ENCODE peak calls at places on chromosomes 6 and 20, in nine cellular contexts. D is CD8-positive, alpha-beta T cell; Y is endothelial cell of umbilical vein; I is CD4-positive, alpha-beta T cell; E is breast epithelium; H is suprapubic skin; X is SJSA1; R is GM23248; U is WERI-Rb-1. A is an unnamed sample.

GRCh38 chr6:56668158-56668557 is 25.5 kb upstream of the DST start:
- DNase-seq in H (no peak), R (no peak), X (no peak), D (no peak), I (no peak), E (no peak), Y (no peak), U (no peak), A (no peak)

GRCh38 chr6:155171109-155171746 is 92.6 kb upstream of the CLDN20 start:
- DNase-seq in E (no peak), H (peak; percentile 89), D (peak; percentile 84), I (peak; percentile 51), U (no peak), R (peak; percentile 99), Y (peak; percentile 93), X (peak; percentile 94), A (no peak)

GRCh38 chr6:35049346-35049745 is 91.8 kb downstream of the TCP11 start:
- DNase-seq in X (no peak), I (no peak), Y (no peak), E (no peak), R (no peak), H (no peak), D (no peak), U (peak; percentile 91), A (no peak)

GRCh38 chr6:160426146-160426545 is 78.0 kb downstream of the SLC22A3 start:
- DNase-seq in R (no peak), Y (no peak), X (no peak), I (no peak), E (no peak), H (no peak), U (no peak), D (no peak), A (no peak)

GRCh38 chr6:109304284-109305015 is 77.8 kb downstream of the CD164 start:
- DNase-seq in R (peak; percentile 26), I (no peak), U (peak; percentile 27), H (no peak), E (no peak), D (no peak), X (no peak), Y (no peak), A (no peak)

GRCh38 chr20:58138395-58138794 is 90.1 kb downstream of the ANKRD60 start:
- DNase-seq in R (no peak), E (no peak), I (no peak), Y (no peak), U (no peak), X (no peak), D (no peak), H (no peak), A (no peak)

GRCh38 chr20:47950103-47950502 is 164.8 kb upstream of the SULF2 start:
- DNase-seq in U (no peak), R (peak; percentile 15), H (no peak), X (peak; percentile 92), Y (peak; percentile 77), D (no peak), E (no peak), I (no peak), A (no peak)

GRCh38 chr6:29850011-29850553 is 22.5 kb downstream of the HLA-G start:
- DNase-seq in E (no peak), X (peak; percentile 18), U (no peak), H (no peak), R (peak; percentile 42), I (no peak), Y (no peak), D (peak; percentile 17), A (no peak)

GRCh38 chr20:13101701-13102100 is 92.9 kb downstream of the SPTLC3 start:
- DNase-seq in R (peak; percentile 60), H (no peak), I (no peak), U (peak; percentile 40), E (no peak), X (no peak), Y (no peak), D (no peak), A (no peak)

GRCh38 chr6:167711784-167712183 is 114.9 kb upstream of the AFDN start:
- DNase-seq in D (no peak), U (no peak), Y (no peak), X (no peak), I (no peak), R (no peak), H (no peak), E (no peak), A (no peak)

GRCh38 chr6:41638801-41639555 is 710 bp downstream of the MDFI start:
- DNase-seq in R (no peak), U (peak; percentile 61), D (no peak), X (no peak), H (no peak), E (no peak), Y (peak; percentile 20), I (no peak), A (no peak)

GRCh38 chr20:11777861-11778570 is 139.7 kb upstream of the BTBD3 start:
- DNase-seq in H (no peak), E (no peak), D (no peak), X (peak; percentile 64), Y (peak; percentile 79), R (peak; percentile 54), I (no peak), U (no peak), A (no peak)

GRCh38 chr20:33433465-33433864 is 10.1 kb downstream of the SNTA1 start:
- DNase-seq in Y (no peak), E (no peak), H (no peak), D (no peak), I (no peak), X (no peak), R (peak; percentile 58), U (no peak), A (no peak)

GRCh38 chr6:93407186-93407585 is 12.2 kb downstream of the EPHA7 start:
- DNase-seq in D (no peak), I (no peak), E (no peak), H (no peak), R (no peak), U (no peak), X (no peak), Y (peak; percentile 80), A (no peak)

GRCh38 chr6:56816393-56816792 is 138.5 kb upstream of the BEND6 start:
- DNase-seq in X (no peak), I (no peak), U (no peak), H (no peak), D (no peak), E (no peak), R (no peak), Y (no peak), A (no peak)

GRCh38 chr6:167058261-167058660 is 59.1 kb downstream of the CEP43 start:
- DNase-seq in D (no peak), U (no peak), Y (no peak), I (no peak), E (no peak), X (no peak), R (no peak), H (no peak), A (no peak)

GRCh38 chr20:25310268-25310920 is 62.5 kb downstream of the PYGB start:
- DNase-seq in X (peak; percentile 96), H (peak; percentile 77), U (peak; percentile 49), D (peak; percentile 40), I (peak; percentile 28), R (peak; percentile 92), E (no peak), Y (peak; percentile 68), A (peak; percentile 82)

GRCh38 chr6:115733426-115733825 is 327.3 kb downstream of the FRK start:
- DNase-seq in D (no peak), Y (no peak), X (no peak), I (no peak), R (no peak), U (peak; percentile 53), H (no peak), E (no peak), A (no peak)

GRCh38 chr6:101398716-101399626 is 5.5 kb downstream of the GRIK2 start:
- DNase-seq in D (no peak), H (no peak), I (no peak), U (no peak), R (no peak), E (no peak), X (no peak), Y (no peak), A (no peak)
- H3K27ac ChIP-seq in D (no peak overlapping the region), H (no peak overlapping the region), I (no peak overlapping the region), U (no peak overlapping the region), R (no peak overlapping the region), E (no peak overlapping the region), X (no peak overlapping the region), Y (no peak overlapping the region), A (peak overlapping the region; percentile 13)

GRCh38 chr6:113971786-113972185 is 838 bp upstream of the HDAC2 start:
- DNase-seq in X (no peak), R (peak; percentile 45), I (no peak), U (no peak), D (no peak), H (no peak), E (no peak), Y (no peak), A (no peak)
- H3K27ac ChIP-seq in X (no peak overlapping the region), R (peak overlapping the region; percentile 78), I (no peak overlapping the region), U (peak overlapping the region; percentile 98), D (no peak overlapping the region), H (peak overlapping the region; percentile 89), E (no peak overlapping the region), Y (no peak overlapping the region), A (no peak overlapping the region)

GRCh38 chr6:158642097-158642601 is 2.4 kb downstream of the DYNLT1 start:
- DNase-seq in X (peak; percentile 58), U (no peak), R (peak; percentile 96), E (no peak), I (no peak), H (peak; percentile 52), Y (peak; percentile 85), D (no peak), A (peak; percentile 78)
- H3K27ac ChIP-seq in X (peak overlapping the region; percentile 37), U (no peak overlapping the region), R (peak overlapping the region; percentile 95), E (peak overlapping the region; percentile 43), I (no peak overlapping the region), H (no peak overlapping the region), Y (peak overlapping the region; percentile 62), D (no peak overlapping the region), A (peak overlapping the region; percentile 92)

GRCh38 chr6:81759782-81760181 is 7.3 kb upstream of the TENT5A start:
- DNase-seq in U (no peak), I (no peak), Y (no peak), X (no peak), H (no peak), E (no peak), D (no peak), R (no peak), A (no peak)

GRCh38 chr6:81762132-81762531 is 9.7 kb upstream of the TENT5A start:
- DNase-seq in E (no peak), D (no peak), R (peak; percentile 59), X (no peak), H (no peak), Y (no peak), U (no peak), I (no peak), A (no peak)

GRCh38 chr6:81763968-81764367 is 11.5 kb upstream of the TENT5A start:
- DNase-seq in I (no peak), Y (no peak), E (no peak), X (no peak), U (no peak), H (no peak), R (no peak), D (no peak), A (no peak)

GRCh38 chr6:81763051-81763450 is 10.6 kb upstream of the TENT5A start:
- DNase-seq in D (no peak), X (no peak), Y (no peak), E (no peak), U (no peak), H (no peak), R (no peak), I (no peak), A (no peak)

DNA sequence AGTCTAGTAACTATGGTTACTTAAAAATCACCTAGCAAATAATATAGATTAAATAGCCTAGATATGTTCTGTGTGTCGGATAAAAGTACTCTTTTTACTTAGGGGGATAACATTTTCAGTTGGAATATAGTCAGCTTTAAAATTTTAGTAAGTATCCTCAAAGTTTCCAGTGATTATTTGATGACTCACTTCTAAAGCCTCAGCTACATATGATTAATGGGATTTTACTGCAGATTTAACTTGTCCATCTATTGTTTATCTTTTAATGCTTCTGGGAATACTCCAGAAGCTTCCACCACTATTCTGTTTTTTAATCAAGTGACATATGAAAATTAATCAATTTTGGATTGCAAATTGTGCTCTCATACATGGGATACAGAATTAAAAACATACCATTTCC is 8.7 kb upstream of the TENT5A start:
- DNase-seq in H (no peak), U (no peak), Y (peak; percentile 27), E (no peak), R (peak; percentile 56), I (no peak), X (no peak), D (no peak), A (no peak)
- H3K27ac ChIP-seq in H (no peak overlapping the region), U (no peak overlapping the region), Y (no peak overlapping the region), E (no peak overlapping the region), R (no peak overlapping the region), I (no peak overlapping the region), X (no peak overlapping the region), D (no peak overlapping the region), A (no peak overlapping the region)

A was measured in AG04450.